ENCODE peak calls at places on chromosomes 5 and 9, in eight cellular contexts. One of them, this sample, is unnamed.

GRCh38 chr5:76960004-76960625 is 7.3 kb downstream of the CRHBP start:
- DNase-seq in heart right ventricle: no peak
- DNase-seq in cardiac muscle cell: peak
- DNase-seq in H9: peak
- DNase-seq in right cardiac atrium: no peak
- DNase-seq in IMR-90: no peak
- DNase-seq in OCI-LY7: no peak
- DNase-seq in stomach: no peak
- DNase-seq in this sample: no peak

GRCh38 chr5:80149161-80149609 is 106.7 kb downstream of the SERINC5 start:
- DNase-seq in OCI-LY7: no peak
- DNase-seq in stomach: no peak
- DNase-seq in right cardiac atrium: no peak
- DNase-seq in cardiac muscle cell: no peak
- DNase-seq in IMR-90: no peak
- DNase-seq in heart right ventricle: no peak
- DNase-seq in H9: no peak
- DNase-seq in this sample: no peak

GRCh38 chr5:83720805-83721431 is at the start of gene HAPLN1:
- DNase-seq in stomach: no peak
- DNase-seq in heart right ventricle: no peak
- DNase-seq in IMR-90: no peak
- DNase-seq in H9: peak
- DNase-seq in OCI-LY7: no peak
- DNase-seq in cardiac muscle cell: peak
- DNase-seq in right cardiac atrium: no peak
- DNase-seq in this sample: peak

GRCh38 chr5:129664336-129664937 is 83.5 kb upstream of the MINAR2 start:
- DNase-seq in cardiac muscle cell: peak
- DNase-seq in stomach: peak
- DNase-seq in heart right ventricle: peak
- DNase-seq in right cardiac atrium: peak
- DNase-seq in OCI-LY7: peak
- DNase-seq in IMR-90: peak
- DNase-seq in H9: no peak
- DNase-seq in this sample: peak

GRCh38 chr5:68534131-68534940 is 318.8 kb downstream of the PIK3R1 start:
- DNase-seq in OCI-LY7: no peak
- DNase-seq in heart right ventricle: no peak
- DNase-seq in right cardiac atrium: peak
- DNase-seq in cardiac muscle cell: peak
- DNase-seq in H9: no peak
- DNase-seq in IMR-90: no peak
- DNase-seq in stomach: peak
- DNase-seq in this sample: no peak

GRCh38 chr9:126752376-126752775 is 52.5 kb upstream of the ZBTB43 start:
- DNase-seq in cardiac muscle cell: no peak
- DNase-seq in right cardiac atrium: no peak
- DNase-seq in OCI-LY7: no peak
- DNase-seq in IMR-90: no peak
- DNase-seq in H9: no peak
- DNase-seq in heart right ventricle: no peak
- DNase-seq in stomach: no peak
- DNase-seq in this sample: no peak

GRCh38 chr5:172283862-172284274 is 304 bp upstream of the UBTD2 start:
- DNase-seq in heart right ventricle: peak
- DNase-seq in IMR-90: peak
- DNase-seq in H9: peak
- DNase-seq in OCI-LY7: peak
- DNase-seq in stomach: peak
- DNase-seq in right cardiac atrium: peak
- DNase-seq in cardiac muscle cell: peak
- DNase-seq in this sample: peak

GRCh38 chr5:96726802-96727201 is 64.6 kb downstream of the CAST start:
- DNase-seq in H9: no peak
- DNase-seq in heart right ventricle: no peak
- DNase-seq in right cardiac atrium: no peak
- DNase-seq in stomach: no peak
- DNase-seq in OCI-LY7: no peak
- DNase-seq in IMR-90: no peak
- DNase-seq in cardiac muscle cell: no peak
- DNase-seq in this sample: no peak

GRCh38 chr5:16456103-16456832 is 9.3 kb downstream of the ZNF622 start:
- DNase-seq in heart right ventricle: no peak
- DNase-seq in H9: no peak
- DNase-seq in OCI-LY7: peak
- DNase-seq in stomach: no peak
- DNase-seq in cardiac muscle cell: peak
- DNase-seq in IMR-90: peak
- DNase-seq in right cardiac atrium: no peak
- DNase-seq in this sample: no peak

GRCh38 chr5:148808864-148809642 is 17.4 kb upstream of the ADRB2 start:
- DNase-seq in stomach: no peak
- DNase-seq in OCI-LY7: peak
- DNase-seq in IMR-90: no peak
- DNase-seq in right cardiac atrium: peak
- DNase-seq in cardiac muscle cell: no peak
- DNase-seq in H9: no peak
- DNase-seq in heart right ventricle: peak
- DNase-seq in this sample: peak

GRCh38 chr9:87393706-87394255 is 103.9 kb upstream of the DAPK1 start:
- DNase-seq in right cardiac atrium: no peak
- DNase-seq in H9: no peak
- DNase-seq in stomach: no peak
- DNase-seq in heart right ventricle: no peak
- DNase-seq in OCI-LY7: no peak
- DNase-seq in IMR-90: no peak
- DNase-seq in cardiac muscle cell: no peak
- DNase-seq in this sample: no peak

GRCh38 chr5:127970854-127971425 is 112.6 kb upstream of the SLC12A2 start:
- DNase-seq in OCI-LY7: no peak
- DNase-seq in cardiac muscle cell: no peak
- DNase-seq in H9: no peak
- DNase-seq in IMR-90: no peak
- DNase-seq in right cardiac atrium: no peak
- DNase-seq in stomach: no peak
- DNase-seq in heart right ventricle: no peak
- DNase-seq in this sample: no peak

GRCh38 chr5:2123874-2124273 is 241.1 kb upstream of the IRX4 start:
- DNase-seq in OCI-LY7: no peak
- DNase-seq in IMR-90: no peak
- DNase-seq in stomach: no peak
- DNase-seq in right cardiac atrium: no peak
- DNase-seq in cardiac muscle cell: no peak
- DNase-seq in heart right ventricle: no peak
- DNase-seq in H9: no peak
- DNase-seq in this sample: no peak

GRCh38 chr9:137049544-137050449 is 3.8 kb upstream of the NPDC1 start:
- DNase-seq in heart right ventricle: peak
- DNase-seq in cardiac muscle cell: peak
- DNase-seq in right cardiac atrium: no peak
- DNase-seq in stomach: peak
- DNase-seq in IMR-90: peak
- DNase-seq in H9: peak
- DNase-seq in OCI-LY7: peak
- DNase-seq in this sample: peak

GRCh38 chr5:124461110-124461509 is 285.3 kb downstream of the ZNF608 start:
- DNase-seq in OCI-LY7: no peak
- DNase-seq in right cardiac atrium: no peak
- DNase-seq in stomach: no peak
- DNase-seq in cardiac muscle cell: no peak
- DNase-seq in heart right ventricle: no peak
- DNase-seq in H9: no peak
- DNase-seq in IMR-90: no peak
- DNase-seq in this sample: no peak

GRCh38 chr9:126630458-126631237 is 16.9 kb downstream of the LMX1B start:
- DNase-seq in IMR-90: no peak
- DNase-seq in H9: no peak
- DNase-seq in cardiac muscle cell: no peak
- DNase-seq in stomach: no peak
- DNase-seq in right cardiac atrium: no peak
- DNase-seq in heart right ventricle: no peak
- DNase-seq in OCI-LY7: no peak
- DNase-seq in this sample: no peak

GRCh38 chr9:124623966-124624734 is 117.0 kb upstream of the NR5A1 start:
- DNase-seq in stomach: no peak
- DNase-seq in right cardiac atrium: no peak
- DNase-seq in heart right ventricle: no peak
- DNase-seq in H9: no peak
- DNase-seq in cardiac muscle cell: no peak
- DNase-seq in OCI-LY7: no peak
- DNase-seq in IMR-90: no peak
- DNase-seq in this sample: no peak

DNA sequence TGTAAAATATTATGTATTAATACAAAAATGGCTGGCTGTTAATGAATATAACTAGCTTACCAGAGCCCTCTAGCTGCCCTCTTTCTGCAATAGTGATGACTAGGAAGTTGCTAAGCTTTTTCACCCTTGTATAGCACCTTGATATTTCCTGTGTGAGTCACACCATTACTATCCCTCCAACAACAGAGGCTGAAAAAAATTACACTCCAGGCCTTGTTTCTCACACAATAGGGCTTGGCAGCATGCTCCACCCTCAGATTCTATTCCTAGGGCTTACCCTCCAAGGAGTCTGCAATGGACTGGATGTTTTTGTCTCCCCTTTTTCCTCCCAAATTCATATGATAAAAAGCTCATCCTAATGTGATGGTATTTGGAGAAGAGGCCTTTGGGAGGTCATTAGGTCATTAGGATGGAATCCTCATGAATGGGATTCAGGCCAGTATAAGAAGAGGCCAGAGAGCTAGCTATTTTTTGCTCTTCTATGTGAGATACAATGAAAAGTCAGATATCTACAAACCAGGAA is 184.6 kb upstream of the MAP1B start:
- DNase-seq in cardiac muscle cell: peak
- DNase-seq in right cardiac atrium: no peak
- DNase-seq in heart right ventricle: no peak
- DNase-seq in OCI-LY7: no peak
- DNase-seq in IMR-90: peak
- DNase-seq in stomach: no peak
- DNase-seq in H9: peak
- DNase-seq in this sample: no peak
- H3K27ac ChIP-seq in cardiac muscle cell: no peak
- H3K27ac ChIP-seq in right cardiac atrium: peak
- H3K27ac ChIP-seq in heart right ventricle: peak
- H3K27ac ChIP-seq in OCI-LY7: no peak
- H3K27ac ChIP-seq in IMR-90: no peak
- H3K27ac ChIP-seq in stomach: peak
- H3K27ac ChIP-seq in H9: no peak
- H3K27ac ChIP-seq in this sample: peak

DNA sequence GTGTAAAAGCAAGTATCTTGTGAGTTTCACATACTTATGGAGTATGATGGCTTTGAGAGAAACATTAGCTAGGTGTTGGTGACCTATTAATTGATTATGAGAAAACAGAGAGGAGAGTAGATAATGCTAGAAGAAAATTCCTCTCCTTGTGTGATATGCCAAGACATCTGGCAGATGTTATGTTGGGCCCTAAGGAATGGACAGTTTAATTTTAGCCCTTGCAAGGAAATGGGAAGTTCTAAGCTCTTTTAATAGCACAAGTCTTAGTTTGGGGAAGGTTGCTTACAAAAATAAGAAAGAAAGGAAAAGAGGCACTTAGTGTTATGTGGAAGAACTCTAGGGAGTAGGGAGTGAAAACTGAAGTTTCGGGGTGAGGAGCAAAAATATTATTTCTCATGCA is 5.1 kb downstream of the ZNF462 start:
- DNase-seq in OCI-LY7: no peak
- DNase-seq in right cardiac atrium: no peak
- DNase-seq in H9: no peak
- DNase-seq in IMR-90: no peak
- DNase-seq in heart right ventricle: no peak
- DNase-seq in cardiac muscle cell: peak
- DNase-seq in stomach: no peak
- DNase-seq in this sample: no peak
- H3K27ac ChIP-seq in OCI-LY7: no peak
- H3K27ac ChIP-seq in right cardiac atrium: no peak
- H3K27ac ChIP-seq in H9: no peak
- H3K27ac ChIP-seq in IMR-90: no peak
- H3K27ac ChIP-seq in heart right ventricle: peak
- H3K27ac ChIP-seq in cardiac muscle cell: no peak
- H3K27ac ChIP-seq in stomach: peak
- H3K27ac ChIP-seq in this sample: peak

DNA sequence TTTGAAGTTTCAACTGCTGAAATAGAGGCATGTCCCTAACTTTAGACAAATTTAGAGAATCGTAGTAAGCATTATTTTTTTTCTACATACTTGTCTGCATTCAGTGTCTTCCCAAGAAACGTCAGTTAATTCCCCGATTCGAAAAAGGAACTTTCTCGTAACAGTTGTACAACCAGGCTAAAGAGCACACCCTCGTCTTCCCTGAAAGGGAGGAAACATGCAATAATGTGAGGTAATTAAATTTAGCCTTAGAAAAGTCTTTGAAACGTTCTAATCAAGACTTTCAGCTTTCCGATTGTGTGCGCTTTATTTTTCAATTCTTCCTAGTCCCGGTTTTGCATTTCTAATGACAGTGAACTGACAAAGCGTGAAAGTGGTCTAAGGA is 362 bp upstream of the SLC1A3 start:
- DNase-seq in heart right ventricle: no peak
- DNase-seq in OCI-LY7: no peak
- DNase-seq in IMR-90: no peak
- DNase-seq in stomach: no peak
- DNase-seq in cardiac muscle cell: no peak
- DNase-seq in H9: no peak
- DNase-seq in right cardiac atrium: no peak
- DNase-seq in this sample: no peak
- H3K27ac ChIP-seq in heart right ventricle: peak
- H3K27ac ChIP-seq in OCI-LY7: no peak
- H3K27ac ChIP-seq in IMR-90: no peak
- H3K27ac ChIP-seq in stomach: peak
- H3K27ac ChIP-seq in cardiac muscle cell: no peak
- H3K27ac ChIP-seq in H9: no peak
- H3K27ac ChIP-seq in right cardiac atrium: peak
- H3K27ac ChIP-seq in this sample: peak

GRCh38 chr5:56732147-56732546 is 83.2 kb upstream of the MAP3K1 start:
- DNase-seq in cardiac muscle cell: no peak
- DNase-seq in H9: no peak
- DNase-seq in right cardiac atrium: no peak
- DNase-seq in OCI-LY7: no peak
- DNase-seq in heart right ventricle: no peak
- DNase-seq in stomach: no peak
- DNase-seq in IMR-90: no peak
- DNase-seq in this sample: no peak

GRCh38 chr5:56734066-56734766 is 81.1 kb upstream of the MAP3K1 start:
- DNase-seq in stomach: no peak
- DNase-seq in cardiac muscle cell: no peak
- DNase-seq in IMR-90: no peak
- DNase-seq in H9: no peak
- DNase-seq in right cardiac atrium: no peak
- DNase-seq in OCI-LY7: peak
- DNase-seq in heart right ventricle: no peak
- DNase-seq in this sample: no peak

GRCh38 chr5:56725709-56726108 is 89.6 kb upstream of the MAP3K1 start:
- DNase-seq in IMR-90: peak
- DNase-seq in stomach: no peak
- DNase-seq in cardiac muscle cell: peak
- DNase-seq in heart right ventricle: no peak
- DNase-seq in right cardiac atrium: no peak
- DNase-seq in OCI-LY7: no peak
- DNase-seq in H9: no peak
- DNase-seq in this sample: no peak

GRCh38 chr5:56733580-56733979 is 81.8 kb upstream of the MAP3K1 start:
- DNase-seq in stomach: no peak
- DNase-seq in right cardiac atrium: no peak
- DNase-seq in IMR-90: no peak
- DNase-seq in cardiac muscle cell: no peak
- DNase-seq in heart right ventricle: no peak
- DNase-seq in OCI-LY7: no peak
- DNase-seq in H9: no peak
- DNase-seq in this sample: no peak

GRCh38 chr5:56729488-56729887 is 85.9 kb upstream of the MAP3K1 start:
- DNase-seq in H9: no peak
- DNase-seq in OCI-LY7: peak
- DNase-seq in cardiac muscle cell: no peak
- DNase-seq in heart right ventricle: no peak
- DNase-seq in stomach: no peak
- DNase-seq in right cardiac atrium: no peak
- DNase-seq in IMR-90: no peak
- DNase-seq in this sample: no peak
- H3K27ac ChIP-seq in H9: no peak
- H3K27ac ChIP-seq in OCI-LY7: peak
- H3K27ac ChIP-seq in cardiac muscle cell: no peak
- H3K27ac ChIP-seq in heart right ventricle: no peak
- H3K27ac ChIP-seq in stomach: no peak
- H3K27ac ChIP-seq in right cardiac atrium: no peak
- H3K27ac ChIP-seq in IMR-90: no peak
- H3K27ac ChIP-seq in this sample: no peak

This sample was measured in heart left ventricle.